ENCODE peak calls at places on chromosomes 7 and 10, in six cellular contexts. One of them, this sample, is unnamed.

GRCh38 chr7:136514776-136515175 is 353.7 kb upstream of the CHRM2 start:
- DNase-seq in HCT116: no peak
- DNase-seq in K562: no peak
- DNase-seq in H1: no peak
- DNase-seq in SK-N-SH: no peak
- DNase-seq in GM12878: no peak
- DNase-seq in this sample: no peak

GRCh38 chr7:101989101-101989500 is 171.7 kb downstream of the CUX1 start:
- DNase-seq in HCT116: no peak
- DNase-seq in K562: no peak
- DNase-seq in H1: no peak
- DNase-seq in SK-N-SH: no peak
- DNase-seq in GM12878: no peak
- DNase-seq in this sample: no peak

GRCh38 chr7:66921918-66922486 is 977 bp downstream of the TMEM248 start:
- DNase-seq in HCT116: no peak
- DNase-seq in K562: peak; percentile 85
- DNase-seq in H1: no peak
- DNase-seq in SK-N-SH: peak; percentile 40
- DNase-seq in GM12878: peak; percentile 13
- DNase-seq in this sample: no peak

GRCh38 chr10:128095023-128095752 is 31.0 kb downstream of the MKI67 start:
- DNase-seq in HCT116: peak; percentile 12
- DNase-seq in K562: no peak
- DNase-seq in H1: no peak
- DNase-seq in SK-N-SH: no peak
- DNase-seq in GM12878: no peak
- DNase-seq in this sample: no peak

GRCh38 chr7:17928055-17928454 is 12.2 kb downstream of the SNX13 start:
- DNase-seq in HCT116: no peak
- DNase-seq in K562: no peak
- DNase-seq in H1: no peak
- DNase-seq in SK-N-SH: no peak
- DNase-seq in GM12878: no peak
- DNase-seq in this sample: no peak

GRCh38 chr10:61828788-61829187 is 72.7 kb upstream of the ARID5B start:
- DNase-seq in HCT116: no peak
- DNase-seq in K562: no peak
- DNase-seq in H1: no peak
- DNase-seq in SK-N-SH: no peak
- DNase-seq in GM12878: no peak
- DNase-seq in this sample: no peak

GRCh38 chr7:20158684-20159083 is 58.5 kb downstream of the MACC1 start:
- DNase-seq in HCT116: no peak
- DNase-seq in K562: peak; percentile 25
- DNase-seq in H1: no peak
- DNase-seq in SK-N-SH: no peak
- DNase-seq in GM12878: no peak
- DNase-seq in this sample: no peak

GRCh38 chr7:140342732-140343514 is 55.4 kb downstream of the SLC37A3 start:
- DNase-seq in HCT116: peak; percentile 8
- DNase-seq in K562: peak; percentile 69
- DNase-seq in H1: peak; percentile 57
- DNase-seq in SK-N-SH: peak; percentile 58
- DNase-seq in GM12878: no peak
- DNase-seq in this sample: peak; percentile 39

GRCh38 chr7:103106336-103107070 is 31.6 kb downstream of the ARMC10 start:
- DNase-seq in HCT116: no peak
- DNase-seq in K562: peak; percentile 19
- DNase-seq in H1: peak; percentile 69
- DNase-seq in SK-N-SH: no peak
- DNase-seq in GM12878: no peak
- DNase-seq in this sample: peak; percentile 79

GRCh38 chr7:50674299-50674698 is 108.4 kb downstream of the GRB10 start:
- DNase-seq in HCT116: no peak
- DNase-seq in K562: no peak
- DNase-seq in H1: no peak
- DNase-seq in SK-N-SH: no peak
- DNase-seq in GM12878: no peak
- DNase-seq in this sample: no peak

GRCh38 chr7:5284304-5285281 is 1.9 kb downstream of the SLC29A4 start:
- DNase-seq in HCT116: peak; percentile 54
- DNase-seq in K562: peak; percentile 70
- DNase-seq in H1: peak; percentile 82
- DNase-seq in SK-N-SH: peak; percentile 90
- DNase-seq in GM12878: peak; percentile 4
- DNase-seq in this sample: peak; percentile 80
- TF ChIP-seq YY1 in HCT116: no peak
- TF ChIP-seq YY1 in K562: no peak
- TF ChIP-seq YY1 in H1: no peak
- TF ChIP-seq YY1 in SK-N-SH: no peak
- TF ChIP-seq YY1 in GM12878: no peak
- TF ChIP-seq YY1 in this sample: no peak

DNA sequence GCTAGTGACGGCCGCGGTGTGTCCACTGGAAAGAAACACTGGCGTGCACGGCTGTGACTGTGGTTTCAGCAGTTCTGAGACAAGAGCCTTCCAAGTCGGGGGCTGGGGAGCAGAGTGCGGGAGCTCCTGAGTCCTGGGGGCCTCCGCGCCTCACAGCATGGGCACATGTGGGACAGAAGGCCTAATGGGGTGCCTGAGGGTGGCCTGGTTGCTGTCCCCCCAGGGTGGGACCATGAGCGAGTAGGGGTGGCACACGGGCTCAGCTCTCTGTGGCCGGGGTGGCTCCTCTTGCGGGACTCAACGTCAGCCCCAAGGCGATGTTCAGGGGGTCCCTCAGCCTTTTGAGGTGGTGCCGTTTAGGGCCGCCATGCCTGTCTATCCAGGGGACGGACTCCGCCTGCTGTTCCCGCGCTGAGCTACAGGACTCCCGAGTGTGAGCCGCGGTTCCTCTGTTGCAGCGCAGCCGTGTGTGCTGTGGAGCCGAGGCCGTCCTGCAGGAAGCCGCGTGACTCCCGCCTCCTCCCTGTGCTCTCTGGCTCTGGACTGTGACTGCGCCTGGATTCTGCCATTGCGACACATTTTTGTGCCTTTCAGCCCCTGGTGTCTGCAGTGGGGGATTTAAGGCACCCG is 23.5 kb upstream of the CHST12 start:
- DNase-seq in HCT116: no peak
- DNase-seq in K562: no peak
- DNase-seq in H1: no peak
- DNase-seq in SK-N-SH: no peak
- DNase-seq in GM12878: no peak
- DNase-seq in this sample: no peak
- H3K36me3 ChIP-seq in HCT116: peaks cover 44% of the 10 kb centered on the region
- H3K36me3 ChIP-seq in K562: peaks cover 79% of the 10 kb centered on the region
- H3K36me3 ChIP-seq in H1: peaks cover 46% of the 10 kb centered on the region
- H3K36me3 ChIP-seq in SK-N-SH: peaks cover 60% of the 10 kb centered on the region
- H3K36me3 ChIP-seq in GM12878: peaks cover 30% of the 10 kb centered on the region
- H3K36me3 ChIP-seq in this sample: peaks cover 85% of the 10 kb centered on the region

GRCh38 chr10:120318862-120319261 is 138.2 kb upstream of the PLPP4 start:
- DNase-seq in HCT116: no peak
- DNase-seq in K562: no peak
- DNase-seq in H1: no peak
- DNase-seq in SK-N-SH: peak; percentile 26
- DNase-seq in GM12878: no peak
- DNase-seq in this sample: no peak
- TF ChIP-seq YY1 in HCT116: no peak
- TF ChIP-seq YY1 in K562: no peak
- TF ChIP-seq YY1 in H1: no peak
- TF ChIP-seq YY1 in SK-N-SH: no peak
- TF ChIP-seq YY1 in GM12878: no peak
- TF ChIP-seq YY1 in this sample: no peak

GRCh38 chr7:128400566-128400965 is 9.2 kb downstream of the IMPDH1 start:
- DNase-seq in HCT116: no peak
- DNase-seq in K562: no peak
- DNase-seq in H1: no peak
- DNase-seq in SK-N-SH: no peak
- DNase-seq in GM12878: no peak
- DNase-seq in this sample: no peak

GRCh38 chr7:128398016-128398840 is 11.6 kb downstream of the IMPDH1 start:
- DNase-seq in HCT116: no peak
- DNase-seq in K562: peak; percentile 73
- DNase-seq in H1: peak; percentile 92
- DNase-seq in SK-N-SH: peak; percentile 90
- DNase-seq in GM12878: no peak
- DNase-seq in this sample: no peak

GRCh38 chr7:128396357-128396756 is 13.4 kb downstream of the IMPDH1 start:
- DNase-seq in HCT116: no peak
- DNase-seq in K562: no peak
- DNase-seq in H1: no peak
- DNase-seq in SK-N-SH: no peak
- DNase-seq in GM12878: no peak
- DNase-seq in this sample: no peak

GRCh38 chr7:128399991-128400390 is 9.8 kb downstream of the IMPDH1 start:
- DNase-seq in HCT116: no peak
- DNase-seq in K562: no peak
- DNase-seq in H1: no peak
- DNase-seq in SK-N-SH: no peak
- DNase-seq in GM12878: no peak
- DNase-seq in this sample: no peak

GRCh38 chr7:128398841-128399135 is 11.0 kb downstream of the IMPDH1 start:
- DNase-seq in HCT116: no peak
- DNase-seq in K562: no peak
- DNase-seq in H1: no peak
- DNase-seq in SK-N-SH: no peak
- DNase-seq in GM12878: no peak
- DNase-seq in this sample: no peak
- H3K36me3 ChIP-seq in HCT116: peaks cover 63% of the 10 kb centered on the region
- H3K36me3 ChIP-seq in K562: peaks cover 96% of the 10 kb centered on the region
- H3K36me3 ChIP-seq in H1: peaks cover 3% of the 10 kb centered on the region
- H3K36me3 ChIP-seq in SK-N-SH: peaks cover 76% of the 10 kb centered on the region
- H3K36me3 ChIP-seq in GM12878: peaks cover 9% of the 10 kb centered on the region
- H3K36me3 ChIP-seq in this sample: peaks cover 86% of the 10 kb centered on the region

GRCh38 chr10:125203186-125203800 is 42.9 kb upstream of the CTBP2 start:
- DNase-seq in HCT116: no peak
- DNase-seq in K562: no peak
- DNase-seq in H1: no peak
- DNase-seq in SK-N-SH: no peak
- DNase-seq in GM12878: no peak
- DNase-seq in this sample: no peak

GRCh38 chr10:125199261-125199660 is 38.9 kb upstream of the CTBP2 start:
- DNase-seq in HCT116: no peak
- DNase-seq in K562: no peak
- DNase-seq in H1: no peak
- DNase-seq in SK-N-SH: no peak
- DNase-seq in GM12878: no peak
- DNase-seq in this sample: no peak

GRCh38 chr10:125201791-125202622 is 41.6 kb upstream of the CTBP2 start:
- DNase-seq in HCT116: no peak
- DNase-seq in K562: no peak
- DNase-seq in H1: no peak
- DNase-seq in SK-N-SH: no peak
- DNase-seq in GM12878: no peak
- DNase-seq in this sample: no peak

GRCh38 chr10:125200396-125200795 is 40.0 kb upstream of the CTBP2 start:
- DNase-seq in HCT116: no peak
- DNase-seq in K562: no peak
- DNase-seq in H1: no peak
- DNase-seq in SK-N-SH: no peak
- DNase-seq in GM12878: no peak
- DNase-seq in this sample: no peak

GRCh38 chr10:125201108-125201524 is 40.8 kb upstream of the CTBP2 start:
- DNase-seq in HCT116: peak; percentile 26
- DNase-seq in K562: no peak
- DNase-seq in H1: no peak
- DNase-seq in SK-N-SH: no peak
- DNase-seq in GM12878: peak; percentile 17
- DNase-seq in this sample: no peak
- TF ChIP-seq YY1 in HCT116: no peak
- TF ChIP-seq YY1 in K562: no peak
- TF ChIP-seq YY1 in H1: no peak
- TF ChIP-seq YY1 in SK-N-SH: no peak
- TF ChIP-seq YY1 in GM12878: no peak
- TF ChIP-seq YY1 in this sample: no peak

DNA sequence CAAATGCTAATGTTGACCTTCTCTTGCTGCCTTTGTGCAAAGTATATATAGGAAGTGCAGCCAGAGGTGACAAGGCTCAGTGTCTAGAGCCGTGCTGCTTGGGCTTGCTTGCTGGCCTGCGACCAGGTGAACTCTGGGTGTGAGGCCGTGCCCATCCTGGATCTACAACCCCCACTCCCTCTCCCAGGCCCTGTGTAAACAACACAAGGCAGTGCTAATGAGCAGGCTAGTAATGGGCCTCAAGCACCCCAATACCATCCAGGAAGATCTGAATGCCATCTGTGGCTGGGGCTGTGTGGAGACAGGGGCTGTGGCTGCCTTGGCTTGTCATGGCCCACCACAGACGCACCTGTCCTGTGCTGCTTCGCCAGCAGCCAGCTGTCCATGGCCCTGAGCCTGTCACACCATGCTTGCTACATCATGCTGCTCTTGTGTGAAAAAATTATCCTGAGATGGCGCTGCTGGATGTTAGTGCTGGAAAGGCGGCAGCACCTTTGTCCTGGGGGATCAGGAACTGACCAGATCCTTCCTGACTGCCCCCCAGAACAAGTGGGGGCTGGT is 107.6 kb upstream of the ZNF92 start:
- DNase-seq in HCT116: no peak
- DNase-seq in K562: no peak
- DNase-seq in H1: peak; percentile 38
- DNase-seq in SK-N-SH: no peak
- DNase-seq in GM12878: no peak
- DNase-seq in this sample: no peak
- H3K36me3 ChIP-seq in HCT116: no peaks in the 10 kb centered on the region
- H3K36me3 ChIP-seq in K562: no peaks in the 10 kb centered on the region
- H3K36me3 ChIP-seq in H1: no peaks in the 10 kb centered on the region
- H3K36me3 ChIP-seq in SK-N-SH: no peaks in the 10 kb centered on the region
- H3K36me3 ChIP-seq in GM12878: no peaks in the 10 kb centered on the region
- H3K36me3 ChIP-seq in this sample: no peaks in the 10 kb centered on the region

GRCh38 chr7:71636329-71636728 is 504.4 kb downstream of the GALNT17 start:
- DNase-seq in HCT116: no peak
- DNase-seq in K562: no peak
- DNase-seq in H1: no peak
- DNase-seq in SK-N-SH: no peak
- DNase-seq in GM12878: no peak
- DNase-seq in this sample: no peak
- TF ChIP-seq YY1 in HCT116: no peak
- TF ChIP-seq YY1 in K562: no peak
- TF ChIP-seq YY1 in H1: no peak
- TF ChIP-seq YY1 in SK-N-SH: no peak
- TF ChIP-seq YY1 in GM12878: no peak
- TF ChIP-seq YY1 in this sample: no peak

GRCh38 chr7:100038326-100038725 is 11.2 kb upstream of the ZSCAN21 start:
- DNase-seq in HCT116: no peak
- DNase-seq in K562: no peak
- DNase-seq in H1: no peak
- DNase-seq in SK-N-SH: no peak
- DNase-seq in GM12878: no peak
- DNase-seq in this sample: no peak
- H3K36me3 ChIP-seq in HCT116: peaks cover 22% of the 10 kb centered on the region
- H3K36me3 ChIP-seq in K562: peaks cover 33% of the 10 kb centered on the region
- H3K36me3 ChIP-seq in H1: peaks cover 35% of the 10 kb centered on the region
- H3K36me3 ChIP-seq in SK-N-SH: peaks cover 46% of the 10 kb centered on the region
- H3K36me3 ChIP-seq in GM12878: peaks cover 13% of the 10 kb centered on the region
- H3K36me3 ChIP-seq in this sample: peaks cover 45% of the 10 kb centered on the region

GRCh38 chr7:48710995-48711394 is 213.4 kb upstream of the CDC14C start:
- DNase-seq in HCT116: no peak
- DNase-seq in K562: no peak
- DNase-seq in H1: no peak
- DNase-seq in SK-N-SH: no peak
- DNase-seq in GM12878: no peak
- DNase-seq in this sample: peak; percentile 9

GRCh38 chr7:48703446-48703845 is 220.9 kb upstream of the CDC14C start:
- DNase-seq in HCT116: no peak
- DNase-seq in K562: no peak
- DNase-seq in H1: no peak
- DNase-seq in SK-N-SH: no peak
- DNase-seq in GM12878: no peak
- DNase-seq in this sample: no peak

GRCh38 chr7:48708635-48709034 is 215.7 kb upstream of the CDC14C start:
- DNase-seq in HCT116: no peak
- DNase-seq in K562: no peak
- DNase-seq in H1: peak; percentile 49
- DNase-seq in SK-N-SH: no peak
- DNase-seq in GM12878: no peak
- DNase-seq in this sample: peak; percentile 32
- TF ChIP-seq YY1 in HCT116: no peak
- TF ChIP-seq YY1 in K562: no peak
- TF ChIP-seq YY1 in H1: no peak
- TF ChIP-seq YY1 in SK-N-SH: no peak
- TF ChIP-seq YY1 in GM12878: no peak
- TF ChIP-seq YY1 in this sample: no peak

This sample was measured in NT2/D1.